ENCODE peak calls at places on chromosomes 3 and 15, in seven cellular contexts. B is activated T-cell treated with anti-CD3 and anti-CD28 coated beads for 1 hour; Y is brain microvascular endothelial cell; I is nephron progenitor cell; D is osteocyte; R is OCI-M1; T is naive thymus-derived CD8-positive, alpha-beta T cell. X is an unnamed sample.

GRCh38 chr3:87088366-87088983 is 97.5 kb upstream of the VGLL3 start:
- DNase-seq in R (peak), Y (no peak), I (no peak), T (no peak), B (no peak), D (no peak), X (no peak)

GRCh38 chr3:37542286-37542685 is 319.4 kb upstream of the CTDSPL start:
- DNase-seq in B (no peak), Y (no peak), D (no peak), T (no peak), R (no peak), I (no peak), X (no peak)

GRCh38 chr15:76904461-76905012 is 603 bp downstream of the SCAPER start:
- DNase-seq in B (peak), R (no peak), D (no peak), T (no peak), Y (no peak), I (no peak), X (peak)

GRCh38 chr3:187139126-187139894 is at the start of gene RPL39L:
- DNase-seq in B (peak), D (peak), I (peak), R (peak), Y (peak), T (peak), X (peak)

GRCh38 chr3:179526482-179526881 is 36.2 kb upstream of the ACTL6A start:
- DNase-seq in T (no peak), B (no peak), Y (no peak), I (no peak), D (no peak), R (peak), X (no peak)

GRCh38 chr15:98826658-98827057 is 178.3 kb downstream of the IGF1R start:
- DNase-seq in D (no peak), T (no peak), R (no peak), I (no peak), Y (no peak), B (no peak), X (no peak)

GRCh38 chr15:101056366-101057334 is 137.5 kb downstream of the LRRK1 start:
- DNase-seq in B (no peak), D (peak), Y (no peak), R (no peak), I (no peak), T (no peak), X (no peak)

GRCh38 chr3:13325092-13325491 is 95.0 kb downstream of the NUP210 start:
- DNase-seq in R (no peak), D (no peak), I (no peak), Y (no peak), T (no peak), B (no peak), X (no peak)

GRCh38 chr3:125051715-125052581 is 3.8 kb downstream of the HEG1 start:
- DNase-seq in R (peak), D (no peak), Y (peak), T (peak), B (peak), I (peak), X (no peak)

GRCh38 chr3:55790596-55791350 is 303.7 kb upstream of the WNT5A start:
- DNase-seq in Y (no peak), D (no peak), R (no peak), B (no peak), T (no peak), I (no peak), X (no peak)

GRCh38 chr15:101174152-101174920 is 77.5 kb downstream of the CHSY1 start:
- DNase-seq in I (no peak), R (no peak), Y (no peak), D (no peak), B (no peak), T (no peak), X (no peak)

GRCh38 chr15:51536965-51537574 is 85.5 kb downstream of the DMXL2 start:
- DNase-seq in T (no peak), R (peak), D (no peak), B (no peak), Y (peak), I (no peak), X (no peak)

GRCh38 chr15:63086271-63086670 is 35.4 kb upstream of the LACTB start:
- DNase-seq in B (no peak), Y (no peak), T (no peak), R (no peak), D (no peak), I (no peak), X (no peak)

GRCh38 chr3:13801361-13802214 is 78.3 kb downstream of the WNT7A start:
- DNase-seq in D (no peak), T (no peak), Y (no peak), B (no peak), R (no peak), I (no peak), X (no peak)

GRCh38 chr15:47857384-47858168 is 140.3 kb downstream of the SEMA6D start:
- DNase-seq in B (no peak), R (peak), I (no peak), Y (no peak), T (no peak), D (no peak), X (no peak)

GRCh38 chr3:50204804-50205718 is at the start of gene SLC38A3:
- DNase-seq in D (no peak), I (peak), R (no peak), T (peak), Y (no peak), B (no peak), X (no peak)

GRCh38 chr3:148036331-148036881 is 627.2 kb downstream of the ZIC1 start:
- DNase-seq in R (peak), T (no peak), Y (peak), I (no peak), B (no peak), D (no peak), X (no peak)

GRCh38 chr3:45795882-45796765 is at the start of gene SLC6A20:
- DNase-seq in I (peak), Y (no peak), B (no peak), R (no peak), D (peak), T (no peak), X (peak)

GRCh38 chr15:67305506-67305905 is 50.9 kb downstream of the IQCH start:
- DNase-seq in T (no peak), B (no peak), I (no peak), R (no peak), D (no peak), Y (no peak), X (no peak)

GRCh38 chr15:80660114-80660513 is 35.0 kb upstream of the ABHD17C start:
- DNase-seq in Y (peak), T (no peak), R (no peak), D (no peak), B (no peak), I (peak), X (no peak)

GRCh38 chr15:72306211-72306785 is 13.7 kb downstream of the CELF6 start:
- DNase-seq in B (peak), Y (peak), R (peak), D (no peak), I (peak), T (peak), X (no peak)

GRCh38 chr3:81760215-81760614 is 1.2 kb downstream of the GBE1 start:
- DNase-seq in B (no peak), D (no peak), T (no peak), Y (no peak), R (peak), I (no peak), X (no peak)

X was measured in type B pancreatic cell.